ENCODE peak calls at places on chromosomes 6 and 20, in nine cellular contexts. O is pancreas; A is tibial artery; P is H9; T is CD8-positive, alpha-beta T cell; X is foreskin fibroblast; C is mesothelial cell of epicardium; Q is astrocyte of the cerebellum; J is HFFc6. I is an unnamed sample.
A peak's percentile ranks its signal among the peaks of the same experiment; 100 is the strongest.

GRCh38 chr20:5080384-5080877 is 39.3 kb downstream of the PCNA start:
- DNase-seq in O (no peak), A (peak; percentile 83), P (no peak), T (no peak), X (peak; percentile 30), C (no peak), Q (no peak), J (peak; percentile 37), I (peak; percentile 54)

GRCh38 chr20:38658879-38659612 is 57.4 kb downstream of the ARHGAP40 start:
- DNase-seq in O (no peak), A (no peak), P (peak; percentile 87), T (no peak), X (no peak), C (no peak), Q (no peak), J (no peak), I (no peak)

GRCh38 chr6:35419431-35419830 is 32.7 kb upstream of the FANCE start:
- DNase-seq in O (no peak), A (no peak), P (no peak), T (no peak), X (peak; percentile 65), C (no peak), Q (no peak), J (peak; percentile 54), I (no peak)

GRCh38 chr20:11296221-11296620 is 621.5 kb upstream of the BTBD3 start:
- DNase-seq in O (no peak), A (no peak), P (no peak), T (no peak), X (no peak), C (no peak), Q (no peak), J (no peak), I (no peak)

GRCh38 chr6:170209354-170210025 is 81.4 kb downstream of the DLL1 start:
- DNase-seq in O (no peak), A (peak; percentile 5), P (peak; percentile 22), T (no peak), X (no peak), C (peak; percentile 36), Q (no peak), J (no peak), I (no peak)

GRCh38 chr6:97085772-97086171 is 161.2 kb downstream of the KLHL32 start:
- DNase-seq in O (no peak), A (no peak), P (no peak), T (no peak), X (peak; percentile 11), C (no peak), Q (no peak), J (peak; percentile 74), I (no peak)

GRCh38 chr20:62203378-62204030 is 16.6 kb downstream of the HRH3 start:
- DNase-seq in O (peak; percentile 46), A (no peak), P (no peak), T (no peak), X (no peak), C (no peak), Q (no peak), J (peak; percentile 49), I (no peak)

GRCh38 chr6:15593798-15594197 is 69.0 kb downstream of the DTNBP1 start:
- DNase-seq in O (no peak), A (peak; percentile 28), P (no peak), T (no peak), X (no peak), C (no peak), Q (no peak), J (no peak), I (no peak)

GRCh38 chr6:160013987-160014868 is 45.3 kb downstream of the IGF2R start:
- DNase-seq in O (no peak), A (no peak), P (no peak), T (no peak), X (no peak), C (no peak), Q (no peak), J (peak; percentile 52), I (no peak)

GRCh38 chr6:29845405-29846006 is 17.9 kb downstream of the HLA-G start:
- DNase-seq in O (no peak), A (no peak), P (no peak), T (no peak), X (no peak), C (no peak), Q (no peak), J (no peak), I (no peak)

GRCh38 chr6:15299430-15300131 is 53.7 kb downstream of the JARID2 start:
- DNase-seq in O (no peak), A (peak; percentile 48), P (no peak), T (peak; percentile 43), X (no peak), C (no peak), Q (no peak), J (peak; percentile 7), I (no peak)

GRCh38 chr6:41509596-41509995 is 36.6 kb upstream of the FOXP4 start:
- DNase-seq in O (no peak), A (no peak), P (no peak), T (no peak), X (no peak), C (no peak), Q (no peak), J (no peak), I (no peak)

GRCh38 chr6:41512146-41512701 is 34.0 kb upstream of the FOXP4 start:
- DNase-seq in O (no peak), A (no peak), P (no peak), T (no peak), X (no peak), C (no peak), Q (no peak), J (no peak), I (no peak)

GRCh38 chr6:41515995-41516394 is 30.2 kb upstream of the FOXP4 start:
- DNase-seq in O (no peak), A (no peak), P (no peak), T (no peak), X (no peak), C (no peak), Q (no peak), J (no peak), I (no peak)

GRCh38 chr6:41508479-41508878 is 37.7 kb upstream of the FOXP4 start:
- DNase-seq in O (no peak), A (no peak), P (no peak), T (no peak), X (no peak), C (no peak), Q (no peak), J (no peak), I (no peak)

GRCh38 chr6:41511443-41512060 is 34.6 kb upstream of the FOXP4 start:
- DNase-seq in O (no peak), A (no peak), P (no peak), T (no peak), X (no peak), C (no peak), Q (no peak), J (no peak), I (no peak)
- TF ChIP-seq CTCF in O (no peak), A (no peak), P (no peak), T (no peak), X (no peak), C (no peak), Q (no peak), J (no peak), I (no peak)

DNA sequence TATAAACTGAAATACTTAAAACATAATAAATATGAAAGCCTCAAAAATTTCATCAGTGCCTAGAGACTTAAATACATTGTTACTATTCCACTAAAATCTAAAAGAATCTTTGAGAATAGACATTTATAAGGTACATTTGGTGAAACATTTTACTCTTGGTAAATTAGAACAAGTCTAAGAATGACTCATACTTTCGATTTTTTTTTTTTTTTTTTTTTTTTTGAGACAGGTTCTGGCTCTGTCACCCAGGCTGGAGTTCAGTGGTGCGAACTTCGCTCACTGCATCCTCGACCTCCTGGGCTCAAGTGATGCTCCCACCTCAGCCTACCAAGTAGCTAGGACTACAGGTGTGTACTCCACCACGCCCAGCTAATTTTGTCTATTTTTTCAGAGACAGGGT is 6.4 kb downstream of the FUCA2 start:
- DNase-seq in O (no peak), A (no peak), P (no peak), T (no peak), X (no peak), C (no peak), Q (no peak), J (no peak), I (no peak)
- TF ChIP-seq CTCF in O (no peak), A (no peak), P (no peak), T (no peak), X (no peak), C (no peak), Q (no peak), J (no peak), I (no peak)

GRCh38 chr6:150684715-150685459 is 85.2 kb downstream of the PLEKHG1 start:
- DNase-seq in O (no peak), A (no peak), P (no peak), T (no peak), X (no peak), C (no peak), Q (no peak), J (no peak), I (no peak)

GRCh38 chr6:150687508-150687907 is 87.8 kb downstream of the PLEKHG1 start:
- DNase-seq in O (no peak), A (no peak), P (no peak), T (no peak), X (no peak), C (no peak), Q (no peak), J (no peak), I (no peak)

GRCh38 chr6:150684161-150684560 is 84.5 kb downstream of the PLEKHG1 start:
- DNase-seq in O (no peak), A (no peak), P (no peak), T (no peak), X (no peak), C (no peak), Q (no peak), J (no peak), I (no peak)

GRCh38 chr6:150686566-150686965 is 86.9 kb downstream of the PLEKHG1 start:
- DNase-seq in O (no peak), A (no peak), P (no peak), T (no peak), X (no peak), C (no peak), Q (no peak), J (no peak), I (no peak)

GRCh38 chr6:150685860-150686259 is 86.2 kb downstream of the PLEKHG1 start:
- DNase-seq in O (no peak), A (no peak), P (peak; percentile 73), T (peak; percentile 9), X (no peak), C (no peak), Q (no peak), J (no peak), I (no peak)
- TF ChIP-seq CTCF in O (peak; percentile 9), A (no peak), P (peak; percentile 95), T (peak; percentile 33), X (peak; percentile 56), C (peak; percentile 74), Q (peak; percentile 57), J (peak; percentile 66), I (no peak)

GRCh38 chr20:36504295-36504694 is 37.0 kb upstream of the MYL9 start:
- DNase-seq in O (no peak), A (no peak), P (no peak), T (no peak), X (no peak), C (no peak), Q (no peak), J (no peak), I (no peak)
- TF ChIP-seq CTCF in O (no peak), A (no peak), P (peak; percentile 32), T (no peak), X (no peak), C (no peak), Q (peak; percentile 19), J (peak; percentile 50), I (no peak)